ENCODE peak calls at places on chromosome 4, in ten cellular contexts. G, I, D, S, L, X, E, Z, J and B are unnamed samples.

GRCh38 chr4:68346461-68346860 is 3.4 kb downstream of the YTHDC1 start:
- DNase-seq in G (peak), I (no peak), D (no peak), S (peak), L (no peak), X (peak), E (peak), Z (no peak), J (peak), B (peak)

GRCh38 chr4:53040459-53040815 is 178.3 kb downstream of the RASL11B start:
- DNase-seq in G (peak), I (peak), D (no peak), S (no peak), L (no peak), X (no peak), E (no peak), Z (no peak), J (no peak), B (no peak)

GRCh38 chr4:152581536-152582160 is 45.8 kb upstream of the FBXW7 start:
- DNase-seq in G (no peak), I (no peak), D (peak), S (peak), L (peak), X (no peak), E (no peak), Z (no peak), J (no peak), B (peak)

GRCh38 chr4:68267433-68267944 is 22.0 kb upstream of the TMPRSS11B start:
- DNase-seq in G (peak), I (peak), D (no peak), S (no peak), L (no peak), X (no peak), E (peak), Z (no peak), J (no peak), B (no peak)

GRCh38 chr4:58075724-58076123 is 965.5 kb upstream of the IGFBP7 start:
- DNase-seq in G (no peak), I (no peak), D (no peak), S (no peak), L (no peak), X (no peak), E (no peak), Z (no peak), J (no peak), B (no peak)

GRCh38 chr4:95889662-95890061 is 49.8 kb downstream of the PDHA2 start:
- DNase-seq in G (peak), I (no peak), D (peak), S (no peak), L (peak), X (peak), E (peak), Z (no peak), J (no peak), B (no peak)

GRCh38 chr4:71878388-71878787 is 94.5 kb upstream of the GC start:
- DNase-seq in G (no peak), I (no peak), D (no peak), S (no peak), L (no peak), X (no peak), E (no peak), Z (no peak), J (no peak), B (no peak)

GRCh38 chr4:54473077-54473545 is 184.6 kb upstream of the KIT start:
- DNase-seq in G (no peak), I (peak), D (no peak), S (no peak), L (peak), X (peak), E (peak), Z (no peak), J (no peak), B (no peak)

GRCh38 chr4:157012781-157013180 is 41.2 kb upstream of the PDGFC start:
- DNase-seq in G (peak), I (peak), D (peak), S (peak), L (no peak), X (peak), E (peak), Z (no peak), J (no peak), B (peak)

GRCh38 chr4:84502955-84503373 is 3.9 kb upstream of the NKX6-1 start:
- DNase-seq in G (no peak), I (no peak), D (no peak), S (no peak), L (no peak), X (no peak), E (no peak), Z (no peak), J (no peak), B (no peak)

GRCh38 chr4:85298037-85298436 is 176.9 kb upstream of the ARHGAP24 start:
- DNase-seq in G (no peak), I (no peak), D (no peak), S (no peak), L (no peak), X (no peak), E (peak), Z (no peak), J (no peak), B (no peak)

GRCh38 chr4:122810669-122811068 is 16.0 kb upstream of the FGF2 start:
- DNase-seq in G (no peak), I (peak), D (no peak), S (no peak), L (no peak), X (no peak), E (no peak), Z (no peak), J (no peak), B (no peak)

DNA sequence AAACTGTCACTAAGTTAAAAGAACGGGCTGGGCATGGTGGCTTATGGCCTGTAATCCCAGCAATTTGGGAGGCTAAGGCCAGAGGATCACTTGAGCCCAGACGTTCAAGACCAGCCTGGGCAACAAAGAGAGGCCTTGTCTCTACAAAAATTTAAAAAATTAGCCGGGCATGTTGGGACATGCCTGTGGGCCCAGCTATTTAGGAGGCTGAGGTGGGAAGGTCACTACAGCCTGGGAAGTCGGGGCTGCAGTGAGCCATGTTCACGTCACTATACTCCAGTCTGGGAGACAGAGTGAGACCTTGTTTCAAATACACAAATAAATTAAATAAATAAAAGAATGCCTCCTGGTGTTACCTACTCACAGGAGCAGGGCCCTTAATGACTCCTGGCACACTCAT is 69.5 kb downstream of the APBB2 start:
- DNase-seq in G (peak), I (no peak), D (no peak), S (no peak), L (no peak), X (no peak), E (no peak), Z (no peak), J (no peak), B (no peak)
- H3K27ac ChIP-seq in G (peak), I (peak), D (peak), S (no peak), L (peak), X (peak), E (no peak), Z (peak), J (peak), B (peak)

DNA sequence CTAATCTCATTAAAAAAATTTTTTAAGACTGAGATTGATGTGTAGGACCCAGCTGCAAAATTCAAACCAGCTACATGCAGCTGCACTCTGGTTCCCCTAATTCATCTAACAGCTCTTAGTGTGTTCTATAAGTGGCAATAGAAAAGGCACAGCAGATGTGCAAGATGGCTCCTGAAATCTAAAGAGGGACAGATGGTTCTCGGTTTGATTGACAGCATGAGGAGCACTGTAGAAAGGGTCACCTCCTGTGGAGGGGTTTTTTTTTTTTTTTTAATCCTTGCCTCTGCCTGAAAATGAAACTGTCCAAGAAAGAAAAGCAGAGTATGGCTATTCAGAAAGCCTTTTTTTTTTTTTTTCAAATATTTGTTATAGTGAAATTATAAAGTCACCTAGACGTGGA is 16.9 kb upstream of the OCIAD1 start:
- DNase-seq in G (no peak), I (no peak), D (no peak), S (no peak), L (no peak), X (no peak), E (no peak), Z (no peak), J (no peak), B (no peak)
- H3K4me2 ChIP-seq in G (no peak), I (no peak), D (no peak), S (no peak), L (no peak), X (no peak), E (no peak), Z (no peak), J (no peak), B (no peak)

GRCh38 chr4:26075588-26075987 is 161.6 kb downstream of the SMIM20 start:
- DNase-seq in G (peak), I (no peak), D (no peak), S (no peak), L (no peak), X (no peak), E (peak), Z (no peak), J (no peak), B (no peak)
- H3K27ac ChIP-seq in G (no peak), I (no peak), D (no peak), S (no peak), L (no peak), X (no peak), E (peak), Z (no peak), J (no peak), B (no peak)

GRCh38 chr4:15779789-15780188 is 1.7 kb downstream of the CD38 start:
- DNase-seq in G (no peak), I (no peak), D (no peak), S (no peak), L (no peak), X (no peak), E (no peak), Z (no peak), J (no peak), B (no peak)

GRCh38 chr4:15778191-15778741 is at the start of gene CD38:
- DNase-seq in G (no peak), I (no peak), D (peak), S (no peak), L (peak), X (peak), E (no peak), Z (no peak), J (peak), B (no peak)

GRCh38 chr4:15779336-15779735 is 1.2 kb downstream of the CD38 start:
- DNase-seq in G (peak), I (peak), D (peak), S (no peak), L (peak), X (peak), E (peak), Z (no peak), J (peak), B (peak)

GRCh38 chr4:15778742-15779231 is 659 bp downstream of the CD38 start:
- DNase-seq in G (peak), I (no peak), D (peak), S (no peak), L (peak), X (peak), E (no peak), Z (no peak), J (peak), B (no peak)

DNA sequence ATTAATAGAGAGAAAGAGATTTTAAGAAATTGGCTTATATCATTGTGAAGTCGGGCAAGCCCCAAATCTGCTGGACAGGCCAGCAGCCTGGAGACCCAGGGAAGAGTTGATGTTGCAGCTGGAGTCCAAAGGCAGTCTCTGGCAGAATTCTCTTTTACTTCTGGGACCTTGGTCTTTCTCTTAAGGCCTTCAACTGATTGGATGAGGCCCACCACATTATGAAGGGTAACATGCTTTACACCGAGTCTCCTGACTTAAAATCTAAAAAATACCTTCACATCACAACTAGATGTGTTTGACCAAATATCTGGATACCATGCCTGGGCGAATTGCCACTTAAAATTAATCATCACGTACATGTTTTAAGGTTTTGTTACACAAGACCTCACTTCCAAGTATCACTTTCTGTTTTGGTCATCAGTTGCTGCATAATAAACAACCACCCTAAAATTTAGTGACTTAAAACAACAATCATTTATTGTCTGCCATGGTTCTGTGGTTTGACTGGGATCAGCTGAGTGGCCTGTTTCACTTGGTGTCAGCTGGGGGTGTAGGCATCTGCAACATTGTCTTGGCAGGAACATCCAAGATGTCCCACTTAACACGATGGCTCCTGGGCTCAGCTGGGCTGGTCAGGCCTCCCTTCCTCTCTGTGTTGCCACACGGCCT is 3.4 kb downstream of the CD38 start:
- DNase-seq in G (no peak), I (no peak), D (no peak), S (no peak), L (no peak), X (no peak), E (no peak), Z (no peak), J (no peak), B (no peak)
- H3K4me2 ChIP-seq in G (no peak), I (no peak), D (no peak), S (no peak), L (no peak), X (no peak), E (no peak), Z (no peak), J (no peak), B (no peak)

GRCh38 chr4:128220286-128221235 is 67.1 kb downstream of the PGRMC2 start:
- DNase-seq in G (peak), I (peak), D (peak), S (peak), L (peak), X (no peak), E (peak), Z (peak), J (peak), B (peak)
- H3K27ac ChIP-seq in G (no peak), I (peak), D (no peak), S (no peak), L (no peak), X (no peak), E (no peak), Z (no peak), J (peak), B (no peak)

GRCh38 chr4:36551697-36552214 is 270.3 kb downstream of the DTHD1 start:
- DNase-seq in G (no peak), I (no peak), D (no peak), S (no peak), L (peak), X (no peak), E (peak), Z (peak), J (no peak), B (no peak)
- H3K4me2 ChIP-seq in G (no peak), I (no peak), D (no peak), S (no peak), L (no peak), X (no peak), E (no peak), Z (peak), J (no peak), B (no peak)

GRCh38 chr4:7763106-7763505 is 176.6 kb downstream of the AFAP1 start:
- DNase-seq in G (no peak), I (no peak), D (no peak), S (no peak), L (no peak), X (no peak), E (no peak), Z (no peak), J (no peak), B (no peak)

GRCh38 chr4:7766086-7766485 is 173.6 kb downstream of the AFAP1 start:
- DNase-seq in G (no peak), I (no peak), D (no peak), S (no peak), L (no peak), X (no peak), E (no peak), Z (no peak), J (no peak), B (no peak)

GRCh38 chr4:7765676-7766075 is 174.0 kb downstream of the AFAP1 start:
- DNase-seq in G (no peak), I (no peak), D (no peak), S (no peak), L (no peak), X (no peak), E (no peak), Z (no peak), J (no peak), B (no peak)

GRCh38 chr4:7763788-7764187 is 175.9 kb downstream of the AFAP1 start:
- DNase-seq in G (peak), I (peak), D (peak), S (no peak), L (no peak), X (no peak), E (no peak), Z (no peak), J (no peak), B (peak)

GRCh38 chr4:7764466-7764865 is 175.2 kb downstream of the AFAP1 start:
- DNase-seq in G (no peak), I (no peak), D (no peak), S (no peak), L (no peak), X (no peak), E (no peak), Z (no peak), J (no peak), B (no peak)
- H3K27ac ChIP-seq in G (no peak), I (no peak), D (no peak), S (no peak), L (no peak), X (no peak), E (no peak), Z (no peak), J (no peak), B (no peak)